ENCODE peak calls at places on chromosome 2, in six cellular contexts. One of them, this sample, is unnamed.

GRCh38 chr2:239393401-239393940 is 7.3 kb downstream of the HDAC4 start:
- DNase-seq in body of pancreas: peak
- DNase-seq in BE2C: no peak
- DNase-seq in foreskin fibroblast: no peak
- DNase-seq in GM20000: no peak
- DNase-seq in AG09309: no peak
- DNase-seq in this sample: no peak

GRCh38 chr2:86000131-86000937 is 105.4 kb downstream of the POLR1A start:
- DNase-seq in foreskin fibroblast: no peak
- DNase-seq in body of pancreas: no peak
- DNase-seq in AG09309: no peak
- DNase-seq in GM20000: no peak
- DNase-seq in BE2C: no peak
- DNase-seq in this sample: no peak

GRCh38 chr2:160934263-160934662 is 226.0 kb upstream of the TANK start:
- DNase-seq in foreskin fibroblast: no peak
- DNase-seq in GM20000: no peak
- DNase-seq in AG09309: no peak
- DNase-seq in body of pancreas: no peak
- DNase-seq in BE2C: no peak
- DNase-seq in this sample: no peak

GRCh38 chr2:70357076-70358071 is 55.5 kb upstream of the FAM136A start:
- DNase-seq in foreskin fibroblast: peak
- DNase-seq in AG09309: no peak
- DNase-seq in GM20000: no peak
- DNase-seq in BE2C: no peak
- DNase-seq in body of pancreas: no peak
- DNase-seq in this sample: no peak

GRCh38 chr2:102273619-102274211 is 37.6 kb upstream of the IL1RL1 start:
- DNase-seq in BE2C: no peak
- DNase-seq in body of pancreas: no peak
- DNase-seq in AG09309: no peak
- DNase-seq in foreskin fibroblast: peak
- DNase-seq in GM20000: no peak
- DNase-seq in this sample: no peak

GRCh38 chr2:201194097-201194496 is 11.2 kb downstream of the CASP10 start:
- DNase-seq in body of pancreas: no peak
- DNase-seq in foreskin fibroblast: no peak
- DNase-seq in GM20000: peak
- DNase-seq in AG09309: no peak
- DNase-seq in BE2C: no peak
- DNase-seq in this sample: no peak

GRCh38 chr2:127161176-127162136 is 54.5 kb upstream of the BIN1 start:
- DNase-seq in GM20000: no peak
- DNase-seq in AG09309: no peak
- DNase-seq in BE2C: no peak
- DNase-seq in foreskin fibroblast: no peak
- DNase-seq in body of pancreas: no peak
- DNase-seq in this sample: no peak

GRCh38 chr2:128299628-128300027 is 19.0 kb downstream of the HS6ST1 start:
- DNase-seq in foreskin fibroblast: no peak
- DNase-seq in body of pancreas: no peak
- DNase-seq in GM20000: no peak
- DNase-seq in BE2C: no peak
- DNase-seq in AG09309: no peak
- DNase-seq in this sample: no peak

GRCh38 chr2:15747698-15748471 is 156.2 kb downstream of the DDX1 start:
- DNase-seq in AG09309: no peak
- DNase-seq in body of pancreas: no peak
- DNase-seq in BE2C: no peak
- DNase-seq in foreskin fibroblast: no peak
- DNase-seq in GM20000: no peak
- DNase-seq in this sample: peak

GRCh38 chr2:68935471-68935870 is 17.2 kb downstream of the GKN2 start:
- DNase-seq in foreskin fibroblast: no peak
- DNase-seq in AG09309: no peak
- DNase-seq in BE2C: no peak
- DNase-seq in GM20000: no peak
- DNase-seq in body of pancreas: no peak
- DNase-seq in this sample: no peak
- TF ChIP-seq CTCF in foreskin fibroblast: no peak
- TF ChIP-seq CTCF in AG09309: no peak
- TF ChIP-seq CTCF in BE2C: no peak
- TF ChIP-seq CTCF in GM20000: no peak
- TF ChIP-seq CTCF in body of pancreas: no peak
- TF ChIP-seq CTCF in this sample: no peak

DNA sequence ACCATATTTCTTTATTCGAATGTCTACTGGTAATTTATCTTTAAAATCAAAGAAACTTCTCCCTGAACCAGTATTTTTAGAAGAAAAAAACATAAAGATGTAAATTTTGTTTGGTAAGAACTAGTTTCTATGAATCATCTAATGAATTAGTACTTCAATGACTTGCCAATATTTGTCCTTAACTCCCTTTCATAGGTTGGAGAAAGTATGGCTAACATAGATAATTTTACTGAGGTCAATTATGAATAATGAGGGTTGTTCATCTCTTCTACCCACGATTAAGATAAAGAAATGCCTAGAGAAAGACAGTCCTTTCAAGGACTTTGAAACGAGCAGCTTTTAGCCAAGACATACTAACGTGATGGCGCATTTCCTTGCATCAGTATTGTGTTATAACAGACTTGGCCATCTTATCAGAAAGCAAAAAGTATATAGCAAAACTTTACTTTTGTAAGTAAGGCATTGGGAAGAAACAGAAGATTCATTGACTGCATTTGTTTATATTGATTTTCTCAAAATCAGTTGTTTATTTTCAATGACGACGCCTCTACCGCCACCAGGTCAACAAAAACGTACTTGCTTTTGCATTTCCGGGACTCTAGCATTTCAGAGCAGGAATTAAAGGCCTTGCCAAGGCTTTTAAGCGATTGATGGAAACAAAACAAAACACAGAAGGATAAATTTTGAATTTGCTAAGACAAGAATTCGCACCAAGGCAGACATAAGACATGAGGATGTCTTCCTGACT is 997 bp downstream of the RBM43 start:
- DNase-seq in foreskin fibroblast: no peak
- DNase-seq in AG09309: peak
- DNase-seq in GM20000: peak
- DNase-seq in BE2C: no peak
- DNase-seq in body of pancreas: no peak
- DNase-seq in this sample: no peak
- TF ChIP-seq CTCF in foreskin fibroblast: no peak
- TF ChIP-seq CTCF in AG09309: no peak
- TF ChIP-seq CTCF in GM20000: no peak
- TF ChIP-seq CTCF in BE2C: no peak
- TF ChIP-seq CTCF in body of pancreas: no peak
- TF ChIP-seq CTCF in this sample: no peak

GRCh38 chr2:219248845-219249202 is 3.5 kb downstream of the STK16 start:
- DNase-seq in AG09309: no peak
- DNase-seq in GM20000: no peak
- DNase-seq in body of pancreas: no peak
- DNase-seq in BE2C: no peak
- DNase-seq in foreskin fibroblast: no peak
- DNase-seq in this sample: no peak

GRCh38 chr2:219250044-219250781 is 2.8 kb upstream of the TUBA4B start:
- DNase-seq in AG09309: no peak
- DNase-seq in foreskin fibroblast: no peak
- DNase-seq in GM20000: no peak
- DNase-seq in body of pancreas: no peak
- DNase-seq in BE2C: no peak
- DNase-seq in this sample: no peak

GRCh38 chr2:219247678-219248642 is 2.7 kb downstream of the STK16 start:
- DNase-seq in body of pancreas: no peak
- DNase-seq in AG09309: no peak
- DNase-seq in BE2C: no peak
- DNase-seq in GM20000: no peak
- DNase-seq in foreskin fibroblast: no peak
- DNase-seq in this sample: no peak

GRCh38 chr2:219251656-219252055 is 1.4 kb upstream of the TUBA4B start:
- DNase-seq in AG09309: no peak
- DNase-seq in foreskin fibroblast: no peak
- DNase-seq in GM20000: no peak
- DNase-seq in body of pancreas: no peak
- DNase-seq in BE2C: no peak
- DNase-seq in this sample: no peak

GRCh38 chr2:219249203-219249980 is 3.7 kb upstream of the TUBA4B start:
- DNase-seq in foreskin fibroblast: peak
- DNase-seq in AG09309: peak
- DNase-seq in GM20000: peak
- DNase-seq in BE2C: peak
- DNase-seq in body of pancreas: peak
- DNase-seq in this sample: peak
- TF ChIP-seq CTCF in foreskin fibroblast: no peak
- TF ChIP-seq CTCF in AG09309: no peak
- TF ChIP-seq CTCF in GM20000: no peak
- TF ChIP-seq CTCF in BE2C: no peak
- TF ChIP-seq CTCF in body of pancreas: no peak
- TF ChIP-seq CTCF in this sample: no peak

GRCh38 chr2:26235089-26235488 is 9.3 kb downstream of the HADHA start:
- DNase-seq in AG09309: no peak
- DNase-seq in BE2C: no peak
- DNase-seq in foreskin fibroblast: no peak
- DNase-seq in body of pancreas: no peak
- DNase-seq in GM20000: no peak
- DNase-seq in this sample: no peak
- TF ChIP-seq CTCF in AG09309: peak
- TF ChIP-seq CTCF in BE2C: peak
- TF ChIP-seq CTCF in foreskin fibroblast: no peak
- TF ChIP-seq CTCF in body of pancreas: no peak
- TF ChIP-seq CTCF in GM20000: no peak
- TF ChIP-seq CTCF in this sample: no peak

DNA sequence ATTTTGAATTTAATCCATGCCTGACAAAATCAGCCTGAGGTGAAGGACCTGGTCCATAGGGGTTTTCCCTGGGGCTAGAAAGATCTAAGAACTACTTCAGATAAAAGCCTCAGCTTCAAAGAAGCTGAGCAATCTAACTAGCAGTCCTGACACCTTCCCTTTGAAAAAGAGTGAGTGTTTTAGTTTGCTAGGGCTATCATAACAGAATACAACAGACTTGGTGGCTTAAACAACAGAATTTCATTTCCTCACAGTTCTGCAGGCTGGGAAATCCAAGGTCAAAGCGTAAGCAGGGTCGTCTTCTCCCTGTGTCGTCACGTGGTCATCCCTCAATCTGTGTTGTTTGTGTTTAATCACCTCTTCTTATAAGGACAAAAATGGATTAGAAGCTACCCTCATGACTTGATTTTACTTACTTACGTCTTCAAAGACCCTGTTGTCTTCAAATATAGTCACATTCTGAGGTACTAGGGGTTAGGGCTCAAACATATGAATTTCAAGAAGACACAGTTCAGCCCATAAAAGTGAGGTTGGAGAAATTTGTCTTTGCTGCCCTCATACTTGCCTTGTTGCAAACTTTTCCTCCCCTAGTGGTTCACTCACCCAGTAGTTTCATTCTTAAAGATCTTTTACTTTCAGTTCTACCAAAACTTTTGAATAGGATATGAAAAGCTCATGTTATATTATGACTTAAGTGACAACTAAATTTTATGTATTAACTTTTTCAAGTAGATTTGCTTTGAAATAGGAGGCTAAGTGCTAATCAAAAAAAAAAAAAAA is 673.8 kb downstream of the ARHGAP15 start:
- DNase-seq in GM20000: peak
- DNase-seq in foreskin fibroblast: no peak
- DNase-seq in AG09309: no peak
- DNase-seq in body of pancreas: no peak
- DNase-seq in BE2C: no peak
- DNase-seq in this sample: no peak
- TF ChIP-seq CTCF in GM20000: no peak
- TF ChIP-seq CTCF in foreskin fibroblast: no peak
- TF ChIP-seq CTCF in AG09309: no peak
- TF ChIP-seq CTCF in body of pancreas: no peak
- TF ChIP-seq CTCF in BE2C: no peak
- TF ChIP-seq CTCF in this sample: no peak

GRCh38 chr2:153497938-153498629 is 19.5 kb upstream of the RPRM start:
- DNase-seq in BE2C: no peak
- DNase-seq in foreskin fibroblast: no peak
- DNase-seq in AG09309: no peak
- DNase-seq in GM20000: no peak
- DNase-seq in body of pancreas: peak
- DNase-seq in this sample: no peak
- TF ChIP-seq CTCF in BE2C: no peak
- TF ChIP-seq CTCF in foreskin fibroblast: no peak
- TF ChIP-seq CTCF in AG09309: no peak
- TF ChIP-seq CTCF in GM20000: no peak
- TF ChIP-seq CTCF in body of pancreas: no peak
- TF ChIP-seq CTCF in this sample: no peak

GRCh38 chr2:231662811-231663457 is 45.4 kb upstream of the PTMA start:
- DNase-seq in GM20000: no peak
- DNase-seq in AG09309: no peak
- DNase-seq in foreskin fibroblast: no peak
- DNase-seq in body of pancreas: no peak
- DNase-seq in BE2C: no peak
- DNase-seq in this sample: no peak

GRCh38 chr2:231660860-231661259 is 47.5 kb upstream of the PTMA start:
- DNase-seq in foreskin fibroblast: no peak
- DNase-seq in AG09309: no peak
- DNase-seq in BE2C: no peak
- DNase-seq in body of pancreas: peak
- DNase-seq in GM20000: no peak
- DNase-seq in this sample: no peak

GRCh38 chr2:231663458-231664290 is 44.7 kb upstream of the PTMA start:
- DNase-seq in foreskin fibroblast: no peak
- DNase-seq in AG09309: no peak
- DNase-seq in body of pancreas: no peak
- DNase-seq in GM20000: no peak
- DNase-seq in BE2C: no peak
- DNase-seq in this sample: no peak

GRCh38 chr2:231662028-231662810 is 46.1 kb upstream of the PTMA start:
- DNase-seq in body of pancreas: peak
- DNase-seq in foreskin fibroblast: peak
- DNase-seq in GM20000: peak
- DNase-seq in AG09309: peak
- DNase-seq in BE2C: no peak
- DNase-seq in this sample: peak

DNA sequence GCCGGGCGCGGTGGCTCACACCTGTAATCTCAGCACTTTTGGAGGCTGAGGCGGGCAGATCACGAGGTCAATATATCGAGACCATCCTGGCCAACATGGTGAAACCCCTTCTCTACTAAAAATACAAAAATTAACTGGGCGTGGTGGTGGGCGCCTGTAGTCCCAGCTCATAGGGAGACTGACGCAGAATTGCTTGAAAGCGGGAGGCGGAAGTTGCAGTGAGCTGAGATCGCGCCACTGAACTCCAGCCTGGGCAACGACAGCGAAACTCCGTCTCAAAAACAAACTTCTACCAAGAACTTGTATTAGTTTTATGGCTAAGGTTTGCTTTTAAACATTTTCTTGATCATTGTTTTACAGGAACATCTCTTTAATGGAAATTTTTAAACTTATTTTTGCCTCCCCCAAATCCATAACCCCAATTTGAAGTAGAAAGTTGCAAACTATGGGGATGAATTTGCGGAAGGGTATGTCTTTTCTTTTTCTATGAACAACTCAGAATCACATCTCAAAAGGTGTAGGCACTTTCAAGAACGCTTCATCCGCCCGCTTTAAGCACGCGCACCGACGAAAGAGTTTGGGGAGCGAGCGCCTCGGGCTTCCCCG is 46.8 kb upstream of the PTMA start:
- DNase-seq in body of pancreas: no peak
- DNase-seq in foreskin fibroblast: no peak
- DNase-seq in AG09309: no peak
- DNase-seq in BE2C: no peak
- DNase-seq in GM20000: no peak
- DNase-seq in this sample: no peak
- TF ChIP-seq CTCF in body of pancreas: no peak
- TF ChIP-seq CTCF in foreskin fibroblast: no peak
- TF ChIP-seq CTCF in AG09309: no peak
- TF ChIP-seq CTCF in BE2C: no peak
- TF ChIP-seq CTCF in GM20000: no peak
- TF ChIP-seq CTCF in this sample: no peak